ENCODE peak calls at places on chromosomes 7 and 10, in ten cellular contexts. E is stimulated activated CD4-positive, alpha-beta T cell treated with anti-CD3 and anti-CD28 coated beads, Interleukin-4, amount 100 ng/mL, for 1 hour; P is GM18507; M is DND-41; H is HFFc6; V is PC-3; G is EL; D is AG08395; A is substantia nigra; L is CD8-positive, alpha-beta memory T cell. J is an unnamed sample.

GRCh38 chr10:104622598-104623209 is 18.4 kb upstream of the SORCS3 start:
- DNase-seq in E (no peak), P (no peak), M (no peak), H (no peak), V (peak), G (peak), D (peak), A (no peak), L (no peak), J (peak)

GRCh38 chr10:43262043-43262901 is 4.6 kb downstream of the RASGEF1A start:
- DNase-seq in E (no peak), P (no peak), M (no peak), H (no peak), V (no peak), G (no peak), D (no peak), A (no peak), L (peak), J (no peak)

GRCh38 chr10:91077549-91078017 is 142.9 kb upstream of the PCGF5 start:
- DNase-seq in E (no peak), P (no peak), M (no peak), H (no peak), V (peak), G (peak), D (no peak), A (no peak), L (no peak), J (peak)

GRCh38 chr10:12749760-12750478 is 251.6 kb downstream of the CCDC3 start:
- DNase-seq in E (no peak), P (no peak), M (no peak), H (no peak), V (no peak), G (no peak), D (no peak), A (no peak), L (no peak), J (no peak)

GRCh38 chr7:139909379-139910050 is 80.5 kb downstream of the TBXAS1 start:
- DNase-seq in E (no peak), P (no peak), M (no peak), H (no peak), V (peak), G (no peak), D (peak), A (no peak), L (no peak), J (no peak)

GRCh38 chr10:1778570-1778969 is 41.2 kb upstream of the ADARB2 start:
- DNase-seq in E (no peak), P (no peak), M (no peak), H (no peak), V (no peak), G (no peak), D (no peak), A (no peak), L (no peak), J (no peak)

GRCh38 chr7:124843336-124843735 is 77.7 kb upstream of the GPR37 start:
- DNase-seq in E (no peak), P (no peak), M (no peak), H (no peak), V (no peak), G (no peak), D (no peak), A (no peak), L (no peak), J (no peak)

GRCh38 chr10:7231420-7232414 is 179.1 kb downstream of the SFMBT2 start:
- DNase-seq in E (no peak), P (no peak), M (no peak), H (no peak), V (no peak), G (no peak), D (no peak), A (no peak), L (no peak), J (no peak)

GRCh38 chr7:30988346-30989005 is 24.7 kb downstream of the GHRHR start:
- DNase-seq in E (no peak), P (no peak), M (no peak), H (no peak), V (peak), G (no peak), D (peak), A (no peak), L (no peak), J (peak)

GRCh38 chr10:94315975-94316464 is 46.7 kb downstream of the NOC3L start:
- DNase-seq in E (no peak), P (no peak), M (no peak), H (peak), V (no peak), G (peak), D (peak), A (no peak), L (no peak), J (no peak)

GRCh38 chr7:96167424-96167823 is 154.5 kb downstream of the SLC25A13 start:
- DNase-seq in E (no peak), P (no peak), M (no peak), H (no peak), V (no peak), G (no peak), D (no peak), A (no peak), L (no peak), J (no peak)

GRCh38 chr7:1323178-1324027 is 90.7 kb downstream of the UNCX start:
- DNase-seq in E (no peak), P (no peak), M (no peak), H (no peak), V (no peak), G (no peak), D (no peak), A (peak), L (no peak), J (no peak)

GRCh38 chr10:104925232-104925851 is 284.3 kb downstream of the SORCS3 start:
- DNase-seq in E (peak), P (no peak), M (peak), H (no peak), V (peak), G (peak), D (no peak), A (no peak), L (no peak), J (peak)

GRCh38 chr7:22833113-22833512 is 10.5 kb upstream of the TOMM7 start:
- DNase-seq in E (no peak), P (no peak), M (no peak), H (no peak), V (no peak), G (no peak), D (no peak), A (no peak), L (no peak), J (no peak)

GRCh38 chr10:93947524-93947923 is 46.2 kb upstream of the PLCE1 start:
- DNase-seq in E (no peak), P (no peak), M (no peak), H (no peak), V (no peak), G (no peak), D (no peak), A (no peak), L (no peak), J (no peak)

GRCh38 chr10:110617455-110618162 is 26.5 kb upstream of the RBM20 start:
- DNase-seq in E (no peak), P (no peak), M (no peak), H (no peak), V (no peak), G (no peak), D (no peak), A (no peak), L (no peak), J (no peak)

GRCh38 chr10:52419281-52419680 is 105.2 kb downstream of the DKK1 start:
- DNase-seq in E (no peak), P (no peak), M (no peak), H (no peak), V (no peak), G (no peak), D (no peak), A (no peak), L (no peak), J (no peak)

GRCh38 chr7:16975712-16976111 is 93.9 kb upstream of the AGR3 start:
- DNase-seq in E (no peak), P (no peak), M (no peak), H (no peak), V (no peak), G (no peak), D (no peak), A (no peak), L (no peak), J (no peak)